ENCODE peak calls at places on chromosomes 5 and 9, in four cellular contexts. X is lower lobe of right lung; P is effector memory CD4-positive, alpha-beta T cell; F is NCI-H1694. V is an unnamed sample.

GRCh38 chr5:133952729-133953567 is 15.5 kb downstream of the C5orf15 start:
- DNase-seq in X (no peak), P (no peak), F (no peak), V (no peak)

GRCh38 chr5:43000198-43000840 is 39.8 kb downstream of the ANXA2R start:
- DNase-seq in X (no peak), P (no peak), F (no peak), V (no peak)

GRCh38 chr5:164540174-164540573 is 1034.8 kb downstream of the MAT2B start:
- DNase-seq in X (no peak), P (no peak), F (no peak), V (no peak)

GRCh38 chr9:114153761-114154596 is 1.4 kb upstream of the COL27A1 start:
- DNase-seq in X (no peak), P (no peak), F (no peak), V (peak; percentile 85)

GRCh38 chr5:1781726-1782384 is 17.8 kb downstream of the MRPL36 start:
- DNase-seq in X (no peak), P (no peak), F (no peak), V (no peak)

GRCh38 chr9:115604831-115605483 is 487.0 kb upstream of the TNC start:
- DNase-seq in X (no peak), P (no peak), F (no peak), V (no peak)

GRCh38 chr5:61159841-61160240 is 2.4 kb downstream of the SMIM15 start:
- DNase-seq in X (no peak), P (no peak), F (no peak), V (no peak)

GRCh38 chr5:56055287-56055686 is 60.5 kb upstream of the IL6ST start:
- DNase-seq in X (no peak), P (no peak), F (no peak), V (no peak)

GRCh38 chr5:135457424-135458071 is 5.4 kb upstream of the TIFAB start:
- DNase-seq in X (peak; percentile 76), P (no peak), F (peak; percentile 19), V (peak; percentile 67)

GRCh38 chr9:122346478-122347347 is 24.1 kb upstream of the PTGS1 start:
- DNase-seq in X (peak; percentile 71), P (no peak), F (no peak), V (peak; percentile 45)

GRCh38 chr9:110432253-110432652 is 94.6 kb upstream of the TXNDC8 start:
- DNase-seq in X (no peak), P (no peak), F (no peak), V (no peak)

GRCh38 chr9:76417394-76417793 is 23.2 kb upstream of the RFK start:
- DNase-seq in X (no peak), P (no peak), F (no peak), V (no peak)

GRCh38 chr5:103657301-103657700 is 94.7 kb upstream of the NUDT12 start:
- DNase-seq in X (no peak), P (no peak), F (no peak), V (no peak)

GRCh38 chr5:142388696-142389095 is 63.9 kb upstream of the SPRY4 start:
- DNase-seq in X (no peak), P (no peak), F (no peak), V (no peak)